ENCODE peak calls at places on chromosome 1, in five cellular contexts. One of them, this sample, is unnamed.
A peak's percentile ranks its signal among the peaks of the same experiment; 100 is the strongest.

GRCh38 chr1:36580524-36580923 is 97.8 kb upstream of the CSF3R start:
- DNase-seq in effector memory CD8-positive, alpha-beta T cell: no peak
- DNase-seq in CD8-positive, alpha-beta memory T cell: no peak
- DNase-seq in T follicular helper cell: no peak
- DNase-seq in endodermal cell: peak; percentile 82
- DNase-seq in this sample: no peak

GRCh38 chr1:65216989-65217388 is 69.0 kb downstream of the AK4 start:
- DNase-seq in effector memory CD8-positive, alpha-beta T cell: no peak
- DNase-seq in CD8-positive, alpha-beta memory T cell: no peak
- DNase-seq in T follicular helper cell: no peak
- DNase-seq in endodermal cell: no peak
- DNase-seq in this sample: no peak

GRCh38 chr1:55670331-55671082 is 455.3 kb upstream of the USP24 start:
- DNase-seq in effector memory CD8-positive, alpha-beta T cell: no peak
- DNase-seq in CD8-positive, alpha-beta memory T cell: no peak
- DNase-seq in T follicular helper cell: no peak
- DNase-seq in endodermal cell: no peak
- DNase-seq in this sample: no peak

GRCh38 chr1:6037338-6037762 is 8.3 kb upstream of the KCNAB2 start:
- DNase-seq in effector memory CD8-positive, alpha-beta T cell: no peak
- DNase-seq in CD8-positive, alpha-beta memory T cell: no peak
- DNase-seq in T follicular helper cell: no peak
- DNase-seq in endodermal cell: peak; percentile 63
- DNase-seq in this sample: peak; percentile 37

GRCh38 chr1:119544165-119544762 is 37.3 kb downstream of the HSD3B1 start:
- DNase-seq in effector memory CD8-positive, alpha-beta T cell: no peak
- DNase-seq in CD8-positive, alpha-beta memory T cell: no peak
- DNase-seq in T follicular helper cell: no peak
- DNase-seq in endodermal cell: peak; percentile 86
- DNase-seq in this sample: no peak

GRCh38 chr1:163436133-163436532 is 114.4 kb downstream of the NUF2 start:
- DNase-seq in effector memory CD8-positive, alpha-beta T cell: no peak
- DNase-seq in CD8-positive, alpha-beta memory T cell: no peak
- DNase-seq in T follicular helper cell: no peak
- DNase-seq in endodermal cell: no peak
- DNase-seq in this sample: no peak

GRCh38 chr1:37596182-37596667 is 488 bp upstream of the GNL2 start:
- DNase-seq in effector memory CD8-positive, alpha-beta T cell: no peak
- DNase-seq in CD8-positive, alpha-beta memory T cell: no peak
- DNase-seq in T follicular helper cell: no peak
- DNase-seq in endodermal cell: no peak
- DNase-seq in this sample: no peak

GRCh38 chr1:207495816-207496792 is at the start of gene CR1:
- DNase-seq in effector memory CD8-positive, alpha-beta T cell: peak; percentile 17
- DNase-seq in CD8-positive, alpha-beta memory T cell: peak; percentile 49
- DNase-seq in T follicular helper cell: peak; percentile 11
- DNase-seq in endodermal cell: peak; percentile 71
- DNase-seq in this sample: no peak

GRCh38 chr1:193540511-193540910 is 354.1 kb upstream of the B3GALT2 start:
- DNase-seq in effector memory CD8-positive, alpha-beta T cell: no peak
- DNase-seq in CD8-positive, alpha-beta memory T cell: no peak
- DNase-seq in T follicular helper cell: no peak
- DNase-seq in endodermal cell: no peak
- DNase-seq in this sample: no peak

GRCh38 chr1:12416101-12416500 is 186.3 kb downstream of the VPS13D start:
- DNase-seq in effector memory CD8-positive, alpha-beta T cell: no peak
- DNase-seq in CD8-positive, alpha-beta memory T cell: no peak
- DNase-seq in T follicular helper cell: no peak
- DNase-seq in endodermal cell: no peak
- DNase-seq in this sample: no peak

GRCh38 chr1:212004888-212005287 is 30.5 kb downstream of the INTS7 start:
- DNase-seq in effector memory CD8-positive, alpha-beta T cell: no peak
- DNase-seq in CD8-positive, alpha-beta memory T cell: no peak
- DNase-seq in T follicular helper cell: no peak
- DNase-seq in endodermal cell: no peak
- DNase-seq in this sample: no peak

GRCh38 chr1:101520302-101520701 is 283.5 kb downstream of the S1PR1 start:
- DNase-seq in effector memory CD8-positive, alpha-beta T cell: no peak
- DNase-seq in CD8-positive, alpha-beta memory T cell: no peak
- DNase-seq in T follicular helper cell: no peak
- DNase-seq in endodermal cell: peak; percentile 73
- DNase-seq in this sample: peak; percentile 5

GRCh38 chr1:212305342-212305741 is 20.1 kb downstream of the PPP2R5A start:
- DNase-seq in effector memory CD8-positive, alpha-beta T cell: no peak
- DNase-seq in CD8-positive, alpha-beta memory T cell: no peak
- DNase-seq in T follicular helper cell: no peak
- DNase-seq in endodermal cell: no peak
- DNase-seq in this sample: no peak

GRCh38 chr1:211591980-211592493 is 13.1 kb upstream of the SLC30A1 start:
- DNase-seq in effector memory CD8-positive, alpha-beta T cell: no peak
- DNase-seq in CD8-positive, alpha-beta memory T cell: no peak
- DNase-seq in T follicular helper cell: no peak
- DNase-seq in endodermal cell: no peak
- DNase-seq in this sample: peak; percentile 86

GRCh38 chr1:89906088-89906487 is 85.3 kb downstream of the LRRC8D start:
- DNase-seq in effector memory CD8-positive, alpha-beta T cell: no peak
- DNase-seq in CD8-positive, alpha-beta memory T cell: no peak
- DNase-seq in T follicular helper cell: no peak
- DNase-seq in endodermal cell: no peak
- DNase-seq in this sample: no peak

GRCh38 chr1:151681921-151682320 is 34.7 kb downstream of the CELF3 start:
- DNase-seq in effector memory CD8-positive, alpha-beta T cell: no peak
- DNase-seq in CD8-positive, alpha-beta memory T cell: no peak
- DNase-seq in T follicular helper cell: no peak
- DNase-seq in endodermal cell: no peak
- DNase-seq in this sample: no peak

GRCh38 chr1:8370928-8371327 is 53.0 kb downstream of the SLC45A1 start:
- DNase-seq in effector memory CD8-positive, alpha-beta T cell: no peak
- DNase-seq in CD8-positive, alpha-beta memory T cell: no peak
- DNase-seq in T follicular helper cell: no peak
- DNase-seq in endodermal cell: no peak
- DNase-seq in this sample: no peak

GRCh38 chr1:221845650-221846371 is 103.9 kb upstream of the DUSP10 start:
- DNase-seq in effector memory CD8-positive, alpha-beta T cell: no peak
- DNase-seq in CD8-positive, alpha-beta memory T cell: no peak
- DNase-seq in T follicular helper cell: no peak
- DNase-seq in endodermal cell: peak; percentile 79
- DNase-seq in this sample: peak; percentile 15

GRCh38 chr1:184056921-184057496 is 5.5 kb downstream of the TSEN15 start:
- DNase-seq in effector memory CD8-positive, alpha-beta T cell: no peak
- DNase-seq in CD8-positive, alpha-beta memory T cell: no peak
- DNase-seq in T follicular helper cell: no peak
- DNase-seq in endodermal cell: no peak
- DNase-seq in this sample: peak; percentile 45

GRCh38 chr1:202017385-202018225 is 7.2 kb downstream of the ELF3 start:
- DNase-seq in effector memory CD8-positive, alpha-beta T cell: no peak
- DNase-seq in CD8-positive, alpha-beta memory T cell: no peak
- DNase-seq in T follicular helper cell: no peak
- DNase-seq in endodermal cell: no peak
- DNase-seq in this sample: no peak

GRCh38 chr1:57867001-57867400 is 443.1 kb upstream of the DAB1 start:
- DNase-seq in effector memory CD8-positive, alpha-beta T cell: no peak
- DNase-seq in CD8-positive, alpha-beta memory T cell: no peak
- DNase-seq in T follicular helper cell: no peak
- DNase-seq in endodermal cell: no peak
- DNase-seq in this sample: no peak

GRCh38 chr1:210400043-210400840 is 71.5 kb downstream of the HHAT start:
- DNase-seq in effector memory CD8-positive, alpha-beta T cell: peak; percentile 31
- DNase-seq in CD8-positive, alpha-beta memory T cell: peak; percentile 59
- DNase-seq in T follicular helper cell: peak; percentile 14
- DNase-seq in endodermal cell: peak; percentile 89
- DNase-seq in this sample: peak; percentile 81

GRCh38 chr1:158053276-158053675 is 59.8 kb downstream of the KIRREL1 start:
- DNase-seq in effector memory CD8-positive, alpha-beta T cell: no peak
- DNase-seq in CD8-positive, alpha-beta memory T cell: no peak
- DNase-seq in T follicular helper cell: no peak
- DNase-seq in endodermal cell: no peak
- DNase-seq in this sample: no peak

GRCh38 chr1:62109124-62109523 is 85.5 kb upstream of the L1TD1 start:
- DNase-seq in effector memory CD8-positive, alpha-beta T cell: no peak
- DNase-seq in CD8-positive, alpha-beta memory T cell: no peak
- DNase-seq in T follicular helper cell: no peak
- DNase-seq in endodermal cell: no peak
- DNase-seq in this sample: no peak

GRCh38 chr1:9234223-9235122 is at the start of gene H6PD:
- DNase-seq in effector memory CD8-positive, alpha-beta T cell: peak; percentile 59
- DNase-seq in CD8-positive, alpha-beta memory T cell: peak; percentile 84
- DNase-seq in T follicular helper cell: peak; percentile 56
- DNase-seq in endodermal cell: peak; percentile 93
- DNase-seq in this sample: peak; percentile 85

GRCh38 chr1:1026599-1027413 is 6.9 kb downstream of the AGRN start:
- DNase-seq in effector memory CD8-positive, alpha-beta T cell: no peak
- DNase-seq in CD8-positive, alpha-beta memory T cell: no peak
- DNase-seq in T follicular helper cell: no peak
- DNase-seq in endodermal cell: no peak
- DNase-seq in this sample: no peak

GRCh38 chr1:112337028-112337531 is 58.9 kb upstream of the CTTNBP2NL start:
- DNase-seq in effector memory CD8-positive, alpha-beta T cell: no peak
- DNase-seq in CD8-positive, alpha-beta memory T cell: no peak
- DNase-seq in T follicular helper cell: no peak
- DNase-seq in endodermal cell: peak; percentile 74
- DNase-seq in this sample: peak; percentile 8

GRCh38 chr1:90616395-90616794 is 100.7 kb downstream of the BARHL2 start:
- DNase-seq in effector memory CD8-positive, alpha-beta T cell: no peak
- DNase-seq in CD8-positive, alpha-beta memory T cell: no peak
- DNase-seq in T follicular helper cell: no peak
- DNase-seq in endodermal cell: peak; percentile 86
- DNase-seq in this sample: no peak

GRCh38 chr1:41122851-41123518 is 101.5 kb upstream of the SLFNL1 start:
- DNase-seq in effector memory CD8-positive, alpha-beta T cell: no peak
- DNase-seq in CD8-positive, alpha-beta memory T cell: no peak
- DNase-seq in T follicular helper cell: no peak
- DNase-seq in endodermal cell: peak; percentile 52
- DNase-seq in this sample: peak; percentile 32

GRCh38 chr1:182426442-182427430 is 23.2 kb upstream of the RGSL1 start:
- DNase-seq in effector memory CD8-positive, alpha-beta T cell: no peak
- DNase-seq in CD8-positive, alpha-beta memory T cell: no peak
- DNase-seq in T follicular helper cell: no peak
- DNase-seq in endodermal cell: no peak
- DNase-seq in this sample: no peak

GRCh38 chr1:1349256-1350012 is at the start of gene DVL1:
- DNase-seq in effector memory CD8-positive, alpha-beta T cell: peak; percentile 69
- DNase-seq in CD8-positive, alpha-beta memory T cell: peak; percentile 81
- DNase-seq in T follicular helper cell: peak; percentile 61
- DNase-seq in endodermal cell: peak; percentile 87
- DNase-seq in this sample: peak; percentile 41

This sample was measured in HTR-8/SVneo.